ENCODE peak calls at places on chromosome 14, in five cellular contexts. One of them, this sample, is unnamed.

GRCh38 chr14:102574840-102575478 is 17.5 kb upstream of the RCOR1 start:
- DNase-seq in fibroblast of the conjunctiva: no peak
- DNase-seq in nucleus accumbens: no peak
- DNase-seq in aorta: peak; percentile 74
- DNase-seq in testis: no peak
- DNase-seq in this sample: no peak

GRCh38 chr14:103594265-103594664 is 31.5 kb downstream of the COA8 start:
- DNase-seq in nucleus accumbens: peak; percentile 79
- DNase-seq in aorta: no peak
- DNase-seq in testis: peak; percentile 84
- DNase-seq in fibroblast of the conjunctiva: peak; percentile 48
- DNase-seq in this sample: peak; percentile 65

GRCh38 chr14:58272589-58273372 is 25.6 kb upstream of the ARID4A start:
- DNase-seq in aorta: no peak
- DNase-seq in nucleus accumbens: no peak
- DNase-seq in testis: no peak
- DNase-seq in fibroblast of the conjunctiva: peak; percentile 18
- DNase-seq in this sample: no peak

GRCh38 chr14:97387252-97387882 is 590.2 kb downstream of the VRK1 start:
- DNase-seq in fibroblast of the conjunctiva: no peak
- DNase-seq in testis: no peak
- DNase-seq in nucleus accumbens: no peak
- DNase-seq in aorta: no peak
- DNase-seq in this sample: no peak

GRCh38 chr14:26282578-26282977 is 315.3 kb downstream of the NOVA1 start:
- DNase-seq in aorta: no peak
- DNase-seq in testis: no peak
- DNase-seq in nucleus accumbens: no peak
- DNase-seq in fibroblast of the conjunctiva: no peak
- DNase-seq in this sample: no peak

GRCh38 chr14:82003418-82003817 is 469.8 kb upstream of the SEL1L start:
- DNase-seq in aorta: no peak
- DNase-seq in testis: no peak
- DNase-seq in nucleus accumbens: no peak
- DNase-seq in fibroblast of the conjunctiva: no peak
- DNase-seq in this sample: no peak

GRCh38 chr14:91889477-91890211 is 22.3 kb upstream of the TC2N start:
- DNase-seq in aorta: peak; percentile 82
- DNase-seq in testis: peak; percentile 54
- DNase-seq in fibroblast of the conjunctiva: no peak
- DNase-seq in nucleus accumbens: peak; percentile 35
- DNase-seq in this sample: no peak

GRCh38 chr14:78576437-78577166 is 406.4 kb downstream of the NRXN3 start:
- DNase-seq in testis: no peak
- DNase-seq in aorta: no peak
- DNase-seq in nucleus accumbens: no peak
- DNase-seq in fibroblast of the conjunctiva: no peak
- DNase-seq in this sample: no peak

GRCh38 chr14:51014086-51014485 is 69.8 kb upstream of the PYGL start:
- DNase-seq in aorta: no peak
- DNase-seq in testis: peak; percentile 26
- DNase-seq in fibroblast of the conjunctiva: peak; percentile 56
- DNase-seq in nucleus accumbens: peak; percentile 44
- DNase-seq in this sample: no peak

GRCh38 chr14:71739273-71739990 is 192.8 kb upstream of the RGS6 start:
- DNase-seq in nucleus accumbens: no peak
- DNase-seq in fibroblast of the conjunctiva: no peak
- DNase-seq in testis: no peak
- DNase-seq in aorta: no peak
- DNase-seq in this sample: no peak

GRCh38 chr14:66432334-66432733 is 53.8 kb upstream of the CCDC196 start:
- DNase-seq in aorta: no peak
- DNase-seq in fibroblast of the conjunctiva: no peak
- DNase-seq in nucleus accumbens: no peak
- DNase-seq in testis: no peak
- DNase-seq in this sample: no peak

GRCh38 chr14:44657688-44658388 is 150.8 kb upstream of the FSCB start:
- DNase-seq in fibroblast of the conjunctiva: peak; percentile 5
- DNase-seq in aorta: no peak
- DNase-seq in nucleus accumbens: no peak
- DNase-seq in testis: peak; percentile 17
- DNase-seq in this sample: no peak

GRCh38 chr14:75283162-75283883 is 4.7 kb downstream of the FOS start:
- DNase-seq in nucleus accumbens: no peak
- DNase-seq in fibroblast of the conjunctiva: no peak
- DNase-seq in aorta: no peak
- DNase-seq in testis: no peak
- DNase-seq in this sample: no peak

GRCh38 chr14:101865288-101865687 is 99.1 kb upstream of the DYNC1H1 start:
- DNase-seq in aorta: no peak
- DNase-seq in testis: no peak
- DNase-seq in nucleus accumbens: no peak
- DNase-seq in fibroblast of the conjunctiva: no peak
- DNase-seq in this sample: no peak

GRCh38 chr14:20630340-20631022 is 11.0 kb downstream of the OR6S1 start:
- DNase-seq in testis: no peak
- DNase-seq in aorta: no peak
- DNase-seq in fibroblast of the conjunctiva: peak; percentile 53
- DNase-seq in nucleus accumbens: peak; percentile 23
- DNase-seq in this sample: no peak

GRCh38 chr14:75127903-75128595 is 1.2 kb upstream of the NEK9 start:
- DNase-seq in aorta: no peak
- DNase-seq in fibroblast of the conjunctiva: no peak
- DNase-seq in testis: no peak
- DNase-seq in nucleus accumbens: no peak
- DNase-seq in this sample: no peak

GRCh38 chr14:61179061-61179675 is 102.0 kb downstream of the TMEM30B start:
- DNase-seq in aorta: no peak
- DNase-seq in nucleus accumbens: no peak
- DNase-seq in testis: no peak
- DNase-seq in fibroblast of the conjunctiva: no peak
- DNase-seq in this sample: no peak

GRCh38 chr14:67704484-67705089 is 2.9 kb downstream of the RDH12 start:
- DNase-seq in aorta: no peak
- DNase-seq in testis: peak; percentile 34
- DNase-seq in nucleus accumbens: peak; percentile 40
- DNase-seq in fibroblast of the conjunctiva: peak; percentile 35
- DNase-seq in this sample: peak; percentile 29